ENCODE peak calls at places on chromosomes 6 and 20, in five cellular contexts. K is IMR-90, P is body of pancreas, W is adrenal gland, A is transverse colon. E is an unnamed sample.
A peak's percentile ranks its signal among the peaks of the same experiment; 100 is the strongest.

GRCh38 chr20:24066075-24066700 is 77.6 kb upstream of the GGTLC1 start:
- DNase-seq in K (no peak), A (no peak), W (no peak), P (no peak), E (no peak)

GRCh38 chr6:11021714-11022113 is 22.4 kb downstream of the ELOVL2 start:
- DNase-seq in A (no peak), P (no peak), W (no peak), K (no peak), E (no peak)

GRCh38 chr6:118952683-118953082 is 17.7 kb upstream of the MCM9 start:
- DNase-seq in W (no peak), P (no peak), K (no peak), A (no peak), E (no peak)

GRCh38 chr20:24629668-24630067 is 160.2 kb downstream of the SYNDIG1 start:
- DNase-seq in P (no peak), K (no peak), W (no peak), A (no peak), E (no peak)

GRCh38 chr6:6738108-6738507 is 149.6 kb downstream of the LY86 start:
- DNase-seq in W (no peak), P (no peak), K (no peak), A (no peak), E (no peak)

GRCh38 chr6:37792457-37793039 is 27.0 kb upstream of the ZFAND3 start:
- DNase-seq in A (no peak), W (no peak), K (no peak), P (no peak), E (no peak)

GRCh38 chr20:8152847-8153246 is 20.8 kb downstream of the PLCB1 start:
- DNase-seq in A (no peak), K (no peak), W (no peak), P (no peak), E (no peak)

GRCh38 chr6:169415179-169415578 is 161.5 kb upstream of the THBS2 start:
- DNase-seq in P (no peak), A (no peak), W (no peak), K (no peak), E (no peak)

GRCh38 chr20:63355781-63356295 is 5.3 kb downstream of the CHRNA4 start:
- DNase-seq in W (no peak), A (no peak), P (no peak), K (no peak), E (no peak)

GRCh38 chr6:40343887-40344565 is 243.1 kb downstream of the LRFN2 start:
- DNase-seq in A (no peak), K (no peak), P (no peak), W (peak; percentile 16), E (no peak)

GRCh38 chr20:37081717-37082289 is 14.0 kb downstream of the RBL1 start:
- DNase-seq in K (no peak), P (no peak), A (peak; percentile 17), W (no peak), E (no peak)

GRCh38 chr6:131443514-131443913 is 129.5 kb upstream of the ARG1 start:
- DNase-seq in W (no peak), A (no peak), P (no peak), K (no peak), E (no peak)

GRCh38 chr6:158816329-158816728 is 2.8 kb downstream of the EZR start:
- DNase-seq in A (no peak), P (no peak), K (no peak), W (no peak), E (no peak)

GRCh38 chr6:158621694-158622544 is 22.6 kb downstream of the DYNLT1 start:
- DNase-seq in A (no peak), W (peak; percentile 14), K (no peak), P (no peak), E (no peak)

GRCh38 chr20:13221673-13222318 is 722 bp downstream of the ISM1 start:
- DNase-seq in A (peak; percentile 46), K (peak; percentile 43), P (peak; percentile 75), W (peak; percentile 35), E (peak; percentile 78)

GRCh38 chr6:74899416-74899815 is 306.4 kb downstream of the COL12A1 start:
- DNase-seq in W (no peak), K (peak; percentile 64), P (no peak), A (no peak), E (no peak)

GRCh38 chr20:24160563-24161355 is 172.2 kb upstream of the GGTLC1 start:
- DNase-seq in K (peak; percentile 63), W (peak; percentile 60), P (peak; percentile 73), A (peak; percentile 13), E (no peak)

GRCh38 chr6:112827793-112828192 is 480.7 kb downstream of the RFPL4B start:
- DNase-seq in A (peak; percentile 10), P (peak; percentile 16), K (no peak), W (peak; percentile 54), E (no peak)

GRCh38 chr6:135403584-135403983 is 94.0 kb downstream of the AHI1 start:
- DNase-seq in K (no peak), A (no peak), W (no peak), P (no peak), E (no peak)

GRCh38 chr6:37580164-37580955 is 80.7 kb upstream of the CCDC167 start:
- DNase-seq in A (no peak), P (no peak), K (no peak), W (no peak), E (no peak)

GRCh38 chr6:3473773-3474172 is 16.9 kb upstream of the SLC22A23 start:
- DNase-seq in W (no peak), P (no peak), A (no peak), K (no peak), E (no peak)

GRCh38 chr20:34402461-34402860 is 39.4 kb downstream of the ITCH start:
- DNase-seq in W (no peak), P (no peak), K (no peak), A (no peak), E (no peak)

GRCh38 chr6:13407709-13408695 is 79.4 kb downstream of the GFOD1 start:
- DNase-seq in W (peak; percentile 33), K (peak; percentile 87), P (peak; percentile 25), A (no peak), E (peak; percentile 82)

GRCh38 chr6:43436577-43437282 is 9.4 kb downstream of the ABCC10 start:
- DNase-seq in K (peak; percentile 65), W (peak; percentile 59), P (peak; percentile 18), A (no peak), E (peak; percentile 59)

GRCh38 chr6:44896701-44897100 is 431.4 kb upstream of the RUNX2 start:
- DNase-seq in K (no peak), A (no peak), P (no peak), W (no peak), E (no peak)

GRCh38 chr6:28583463-28583862 is 57.8 kb downstream of the GPX5 start:
- DNase-seq in A (no peak), W (no peak), P (no peak), K (no peak), E (no peak)

GRCh38 chr6:1609662-1610496 is at the start of gene FOXC1:
- DNase-seq in P (peak; percentile 89), W (peak; percentile 87), A (peak; percentile 79), K (peak; percentile 94), E (peak; percentile 89)

GRCh38 chr6:47057830-47058540 is 15.9 kb upstream of the ADGRF1 start:
- DNase-seq in W (no peak), A (no peak), P (no peak), K (no peak), E (no peak)

DNA sequence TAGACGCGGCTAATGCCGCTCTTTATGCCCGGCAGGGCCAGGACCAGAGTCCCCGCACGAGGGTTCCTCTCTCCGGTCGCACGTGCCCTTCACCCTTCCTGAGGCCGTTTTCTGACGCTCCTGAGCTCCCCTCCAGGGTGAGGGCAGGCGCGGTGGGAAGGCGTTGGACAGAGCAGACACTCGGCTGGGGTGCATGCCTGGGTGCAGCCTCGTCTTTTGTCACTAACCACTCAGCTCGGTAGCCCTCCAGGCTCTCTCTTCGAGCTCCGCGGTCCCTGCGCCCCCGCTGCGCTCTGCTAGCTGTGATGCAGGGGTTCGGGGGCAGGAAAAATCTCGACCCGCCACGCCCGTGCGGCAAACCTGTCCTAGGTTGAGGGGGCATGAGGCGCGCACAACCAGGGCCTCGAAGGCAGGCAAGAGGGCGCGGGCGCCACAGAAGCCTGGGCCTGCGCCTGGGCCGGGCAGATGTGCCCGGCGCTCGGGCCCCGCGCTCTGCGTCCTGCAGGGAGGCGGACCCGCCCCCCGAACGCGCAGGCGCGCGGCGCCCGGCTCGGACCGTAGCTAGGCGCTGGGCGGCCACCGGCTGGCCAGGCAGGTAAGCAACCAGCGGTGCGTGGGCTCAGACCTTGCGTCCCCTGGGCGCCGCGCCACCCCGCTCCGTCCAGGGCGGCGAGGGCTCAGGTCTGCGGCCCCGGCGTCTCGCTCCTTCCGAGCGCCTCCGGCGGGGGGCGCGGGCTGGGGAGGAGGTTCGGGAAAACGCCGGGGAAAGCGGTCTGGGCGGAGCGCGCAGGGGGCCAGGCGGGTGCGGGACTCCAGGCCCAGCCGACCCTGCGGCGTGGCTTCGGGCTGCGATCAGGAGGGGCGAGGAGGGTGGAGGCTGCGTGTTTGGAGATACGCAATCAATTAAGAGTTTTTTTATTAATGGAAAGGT is at the start of gene L3MBTL1:
- DNase-seq in P (peak; percentile 82), K (peak; percentile 23), A (peak; percentile 62), W (peak; percentile 36), E (peak; percentile 64)
- TF ChIP-seq POLR2A in P (peak; percentile 11), K (no peak), A (no peak), W (peak; percentile 33), E (no peak)

DNA sequence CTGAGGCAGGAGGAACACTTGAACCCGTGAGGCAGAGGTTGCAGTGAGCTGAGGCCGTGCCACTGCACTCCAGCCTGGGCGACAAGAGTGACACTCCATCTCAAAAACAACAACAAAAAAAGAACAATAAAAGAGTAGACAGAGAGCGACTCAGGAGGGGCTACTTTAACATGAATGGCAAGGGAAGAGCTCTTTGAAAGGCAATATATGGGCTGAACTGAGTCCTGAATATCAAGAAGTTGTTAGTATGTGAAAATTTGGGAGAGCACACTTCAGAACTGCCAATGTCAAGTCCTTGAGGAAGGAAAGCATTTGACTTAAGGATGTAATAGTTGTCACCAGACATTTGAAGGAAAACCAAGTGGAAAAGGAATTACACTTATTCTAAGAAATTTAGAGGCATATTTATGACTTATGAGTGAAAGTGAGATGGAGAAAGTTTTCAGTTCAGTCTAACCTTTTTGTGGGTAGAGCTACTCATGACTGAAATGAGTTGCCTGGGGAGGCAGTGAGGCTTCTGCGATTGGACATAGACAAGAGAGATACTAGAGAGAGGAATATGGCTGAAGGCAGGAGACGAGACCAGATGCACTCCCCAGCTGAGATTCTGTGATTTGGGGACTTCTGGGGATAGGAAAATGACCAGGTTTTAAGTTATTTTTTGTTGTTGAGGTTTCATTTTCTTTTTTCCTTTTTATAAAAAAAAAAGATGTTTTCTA is 48.6 kb upstream of the SLC16A10 start:
- DNase-seq in K (no peak), P (no peak), W (no peak), A (no peak), E (no peak)
- H3K4me1 ChIP-seq in K (no peaks in the 10 kb centered on the region), P (no peaks in the 10 kb centered on the region), W (no peaks in the 10 kb centered on the region), A (no peaks in the 10 kb centered on the region), E (no peaks in the 10 kb centered on the region)

GRCh38 chr6:16844183-16844582 is 82.9 kb upstream of the ATXN1 start:
- DNase-seq in W (no peak), K (no peak), A (no peak), P (no peak), E (no peak)
- TF ChIP-seq POLR2A in W (no peak), K (no peak), A (no peak), P (no peak), E (no peak)

DNA sequence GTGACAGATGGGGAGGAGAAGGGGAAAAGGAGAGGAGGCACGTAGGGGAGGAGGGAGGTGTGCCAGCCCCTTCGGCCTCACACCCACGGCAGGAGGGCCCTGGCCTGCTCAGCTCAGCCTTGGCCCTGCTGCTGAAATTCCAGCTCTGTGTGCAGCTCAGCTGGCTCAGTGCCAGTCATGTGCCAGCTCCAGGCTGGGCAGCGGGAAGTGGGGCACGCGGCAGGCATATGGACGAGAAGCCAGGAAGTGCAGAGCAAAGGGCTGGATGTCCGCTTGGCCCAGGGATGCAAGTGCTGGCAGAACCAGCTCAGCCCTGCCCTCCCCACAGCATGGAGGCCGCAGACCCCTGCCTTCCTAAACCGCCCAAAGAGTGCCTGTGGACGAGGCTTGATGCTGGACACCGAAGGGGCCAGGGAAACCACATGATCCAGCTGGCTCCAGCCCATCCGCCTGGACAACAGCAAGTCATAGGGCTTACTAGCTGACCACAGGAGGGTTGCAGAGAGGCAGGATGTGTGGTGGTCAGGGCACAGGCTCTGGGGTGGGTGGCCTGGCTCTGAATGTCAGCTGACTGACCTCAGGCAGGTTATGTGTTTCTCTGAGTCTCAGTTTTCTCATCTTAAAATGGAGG is 60.1 kb downstream of the NOL4L start:
- DNase-seq in A (peak; percentile 48), W (peak; percentile 84), P (peak; percentile 95), K (no peak), E (peak; percentile 90)
- H3K4me1 ChIP-seq in A (peaks cover 17% of the 10 kb centered on the region), W (peaks cover 37% of the 10 kb centered on the region), P (peaks cover 45% of the 10 kb centered on the region), K (no peaks in the 10 kb centered on the region), E (peaks cover 5% of the 10 kb centered on the region)